ENCODE peak calls at places on chromosomes 7 and 10, in seven cellular contexts. P, F, H, L, U, C and D are unnamed samples. For H3K4me1, the result is how much of the 10 kb centered on the place peaks cover.

GRCh38 chr7:38318803-38319416 is 45.5 kb upstream of the TARP start:
- DNase-seq in P (peak), F (peak), H (no peak), L (no peak), U (no peak), C (no peak), D (peak)

GRCh38 chr7:150368884-150369739 is 490 bp downstream of the REPIN1 start:
- DNase-seq in P (peak), F (peak), H (peak), L (peak), U (peak), C (peak), D (peak)

GRCh38 chr10:59244871-59245270 is 68.4 kb downstream of the PHYHIPL start:
- DNase-seq in P (no peak), F (no peak), H (no peak), L (no peak), U (no peak), C (no peak), D (no peak)

GRCh38 chr7:117824605-117825004 is 48.6 kb downstream of the CTTNBP2 start:
- DNase-seq in P (no peak), F (no peak), H (no peak), L (no peak), U (no peak), C (no peak), D (no peak)

GRCh38 chr7:150979706-150980390 is 1.7 kb upstream of the KCNH2 start:
- DNase-seq in P (no peak), F (no peak), H (no peak), L (no peak), U (no peak), C (no peak), D (no peak)

GRCh38 chr10:49596836-49597235 is 13.3 kb upstream of the SLC18A3 start:
- DNase-seq in P (no peak), F (no peak), H (no peak), L (no peak), U (no peak), C (no peak), D (no peak)

GRCh38 chr7:121020243-121020642 is 31.7 kb downstream of the CPED1 start:
- DNase-seq in P (no peak), F (no peak), H (no peak), L (no peak), U (no peak), C (no peak), D (no peak)

GRCh38 chr10:124106241-124106905 is 13.0 kb upstream of the CHST15 start:
- DNase-seq in P (peak), F (peak), H (peak), L (no peak), U (peak), C (peak), D (peak)

GRCh38 chr10:73095479-73096021 is 1.1 kb downstream of the P4HA1 start:
- DNase-seq in P (no peak), F (peak), H (peak), L (peak), U (peak), C (peak), D (peak)

GRCh38 chr7:141444956-141445355 is 106.3 kb upstream of the AGK start:
- DNase-seq in P (no peak), F (no peak), H (no peak), L (no peak), U (no peak), C (no peak), D (no peak)

GRCh38 chr7:111853231-111853990 is 291.1 kb upstream of the IMMP2L start:
- DNase-seq in P (no peak), F (no peak), H (no peak), L (no peak), U (no peak), C (no peak), D (no peak)

GRCh38 chr10:27513451-27514191 is 9.5 kb downstream of the RAB18 start:
- DNase-seq in P (no peak), F (no peak), H (no peak), L (no peak), U (no peak), C (no peak), D (no peak)

GRCh38 chr10:90857635-90858488 is at the start of gene HTR7:
- DNase-seq in P (no peak), F (peak), H (peak), L (peak), U (peak), C (peak), D (peak)

GRCh38 chr10:94407668-94408067 is 5.3 kb downstream of the TBC1D12 start:
- DNase-seq in P (no peak), F (peak), H (no peak), L (no peak), U (no peak), C (no peak), D (no peak)

GRCh38 chr10:117223413-117224035 is 17.4 kb upstream of the SLC18A2 start:
- DNase-seq in P (no peak), F (no peak), H (no peak), L (no peak), U (no peak), C (no peak), D (no peak)

GRCh38 chr7:92691578-92691977 is 101.4 kb upstream of the FAM133B start:
- DNase-seq in P (peak), F (peak), H (no peak), L (no peak), U (no peak), C (no peak), D (no peak)

GRCh38 chr10:103244663-103245271 is 920 bp upstream of the RPEL1 start:
- DNase-seq in P (peak), F (peak), H (peak), L (peak), U (peak), C (peak), D (peak)

GRCh38 chr7:102426268-102427031 is 6.9 kb upstream of the ORAI2 start:
- DNase-seq in P (no peak), F (no peak), H (no peak), L (no peak), U (no peak), C (peak), D (no peak)

GRCh38 chr7:10802526-10802925 is 171.1 kb upstream of the PHF14 start:
- DNase-seq in P (no peak), F (no peak), H (no peak), L (no peak), U (no peak), C (no peak), D (no peak)

GRCh38 chr7:18703743-18704142 is 208.2 kb downstream of the HDAC9 start:
- DNase-seq in P (no peak), F (no peak), H (no peak), L (no peak), U (no peak), C (no peak), D (no peak)

GRCh38 chr10:89086801-89087513 is 96.4 kb downstream of the FAS start:
- DNase-seq in P (no peak), F (peak), H (peak), L (peak), U (no peak), C (peak), D (peak)

GRCh38 chr10:104045151-104046089 is 40.3 kb downstream of the COL17A1 start:
- DNase-seq in P (peak), F (peak), H (peak), L (no peak), U (peak), C (no peak), D (peak)

GRCh38 chr7:114825423-114825951 is 96.4 kb upstream of the MDFIC start:
- DNase-seq in P (no peak), F (peak), H (no peak), L (no peak), U (no peak), C (no peak), D (no peak)

GRCh38 chr10:22649390-22649841 is 65.0 kb downstream of the PIP4K2A start:
- DNase-seq in P (no peak), F (no peak), H (no peak), L (no peak), U (no peak), C (no peak), D (no peak)

DNA sequence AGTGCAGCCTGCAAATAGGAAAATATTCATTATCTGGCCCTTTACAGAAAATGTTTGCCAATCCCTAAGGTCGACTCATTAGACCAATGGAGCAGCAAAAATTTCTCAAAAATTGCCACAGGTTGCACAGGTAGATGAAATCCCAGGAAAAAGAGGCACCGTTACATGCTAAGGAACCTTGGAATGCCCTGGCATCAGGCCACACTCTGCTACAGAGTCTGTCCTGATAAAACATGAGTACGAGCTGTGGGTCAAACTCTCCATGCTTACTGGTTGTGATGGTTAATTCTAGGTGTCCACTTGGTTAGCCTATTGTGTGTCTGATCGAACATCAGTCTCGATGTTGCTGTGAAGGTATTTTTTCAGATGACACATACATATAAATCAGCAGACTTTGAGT is 7.8 kb upstream of the RASSF4 start:
- DNase-seq in P (no peak), F (no peak), H (no peak), L (no peak), U (no peak), C (no peak), D (peak)
- TF ChIP-seq POLR2A in P (no peak), F (no peak), H (no peak), L (no peak), U (no peak), C (no peak), D (no peak)

GRCh38 chr7:68547181-68547580 is 1051.1 kb upstream of the AUTS2 start:
- DNase-seq in P (no peak), F (no peak), H (no peak), L (no peak), U (no peak), C (no peak), D (no peak)
- H3K27ac ChIP-seq in P (no peak), F (no peak), H (no peak), L (no peak), U (no peak), C (no peak), D (no peak)

GRCh38 chr10:35387768-35388167 is 51.5 kb downstream of the CCNY start:
- DNase-seq in P (no peak), F (peak), H (peak), L (no peak), U (no peak), C (no peak), D (no peak)

GRCh38 chr10:35386594-35387174 is 50.4 kb downstream of the CCNY start:
- DNase-seq in P (no peak), F (no peak), H (peak), L (no peak), U (no peak), C (no peak), D (peak)

GRCh38 chr10:35382096-35382495 is 45.8 kb downstream of the CCNY start:
- DNase-seq in P (no peak), F (no peak), H (no peak), L (no peak), U (no peak), C (no peak), D (no peak)

GRCh38 chr10:35388197-35388596 is 51.9 kb downstream of the CCNY start:
- DNase-seq in P (no peak), F (no peak), H (no peak), L (no peak), U (no peak), C (no peak), D (no peak)

DNA sequence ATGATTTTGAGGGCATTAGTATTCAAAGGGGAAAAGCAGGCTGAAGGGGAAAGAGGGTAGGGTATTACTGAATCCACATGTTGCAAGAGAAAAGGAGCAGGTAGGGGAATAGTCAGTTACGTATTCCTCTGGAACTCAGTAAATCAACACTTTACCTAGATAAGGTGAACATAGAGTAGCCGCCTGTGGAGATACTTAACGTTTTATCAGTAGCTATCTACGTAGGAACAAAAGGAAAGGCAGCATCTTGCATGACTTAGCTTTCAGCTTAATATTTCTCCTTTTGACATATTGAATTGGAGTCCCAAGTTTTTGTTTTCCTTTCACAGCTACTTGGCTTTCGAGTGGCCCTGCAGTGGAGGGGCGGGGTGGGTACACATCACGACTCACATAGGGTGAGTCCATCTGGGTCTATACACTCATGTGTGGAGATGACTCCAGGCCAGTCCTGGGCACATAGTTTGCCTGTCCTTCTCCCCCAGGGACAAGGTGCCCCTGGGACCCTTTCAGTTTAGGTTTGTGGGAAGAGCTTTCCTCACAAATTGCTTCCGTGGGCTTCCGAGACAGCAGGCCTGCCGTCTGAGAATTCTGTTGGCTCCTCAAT is 48.1 kb downstream of the CCNY start:
- DNase-seq in P (no peak), F (no peak), H (no peak), L (no peak), U (no peak), C (no peak), D (no peak)
- H3K4me1 ChIP-seq in P (under half), F (under half), H (under half), L (half or more), U (under half), C (under half), D (under half)

GRCh38 chr10:29735628-29736324 is 101.0 kb upstream of the SVIL start:
- DNase-seq in P (peak), F (peak), H (peak), L (peak), U (peak), C (peak), D (peak)
- TF ChIP-seq POLR2A in P (no peak), F (no peak), H (no peak), L (peak), U (peak), C (peak), D (no peak)

GRCh38 chr10:77508076-77508475 is 129.5 kb downstream of the KCNMA1 start:
- DNase-seq in P (no peak), F (no peak), H (no peak), L (no peak), U (no peak), C (no peak), D (no peak)

GRCh38 chr10:77504870-77505257 is 132.7 kb downstream of the KCNMA1 start:
- DNase-seq in P (peak), F (peak), H (no peak), L (no peak), U (no peak), C (no peak), D (no peak)

GRCh38 chr10:77505431-77506334 is 131.9 kb downstream of the KCNMA1 start:
- DNase-seq in P (peak), F (peak), H (no peak), L (no peak), U (no peak), C (no peak), D (no peak)

GRCh38 chr10:77507313-77507712 is 130.3 kb downstream of the KCNMA1 start:
- DNase-seq in P (no peak), F (no peak), H (no peak), L (no peak), U (peak), C (no peak), D (no peak)

DNA sequence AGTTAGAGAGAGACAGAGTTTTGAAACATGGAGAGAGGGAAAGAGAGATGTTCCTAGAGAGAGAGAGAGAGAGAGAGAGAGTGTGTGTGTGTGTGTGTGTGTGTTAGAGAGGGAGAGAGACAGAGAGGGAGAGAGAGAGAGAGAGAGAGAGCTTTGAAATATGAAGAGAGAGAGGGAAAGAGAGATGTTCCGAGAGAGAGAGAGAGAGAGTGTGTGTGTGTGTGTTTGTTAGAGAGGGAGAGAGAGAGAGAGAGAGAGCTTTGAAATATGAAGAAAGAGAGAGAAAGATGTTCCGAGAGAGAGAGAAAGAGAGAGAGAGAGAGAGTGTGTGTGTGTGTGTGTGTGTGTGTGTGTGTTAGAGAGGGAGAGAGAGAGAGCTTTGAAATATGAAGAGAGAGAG is 131.1 kb downstream of the KCNMA1 start:
- DNase-seq in P (no peak), F (no peak), H (no peak), L (no peak), U (no peak), C (no peak), D (no peak)
- H3K27ac ChIP-seq in P (peak), F (peak), H (no peak), L (no peak), U (no peak), C (no peak), D (no peak)